ENCODE peak calls at places on chromosomes 4 and X, in five cellular contexts. W, B, P, U and R are unnamed samples.

GRCh38 chr4:89307446-89308160 is at the start of gene GPRIN3:
- DNase-seq in P (peak; percentile 68), U (peak; percentile 80), B (peak; percentile 67), W (peak; percentile 82), R (peak; percentile 69)

GRCh38 chr4:138405439-138405838 is 163.3 kb upstream of the SLC7A11 start:
- DNase-seq in U (no peak), W (no peak), P (no peak), B (no peak), R (no peak)

GRCh38 chr4:73822389-73822788 is 14.1 kb upstream of the CXCL6 start:
- DNase-seq in U (no peak), B (no peak), W (no peak), P (no peak), R (no peak)

GRCh38 chr4:94701606-94702300 is 56.0 kb upstream of the BMPR1B start:
- DNase-seq in P (no peak), U (no peak), W (no peak), B (no peak), R (no peak)

GRCh38 chrX:53282313-53282712 is 929 bp upstream of the IQSEC2 start:
- DNase-seq in U (no peak), B (no peak), W (peak; percentile 68), P (no peak), R (no peak)

GRCh38 chr4:22235798-22236197 is 280.1 kb downstream of the ADGRA3 start:
- DNase-seq in W (no peak), U (no peak), P (no peak), B (no peak), R (no peak)

GRCh38 chr4:7487464-7487863 is 52.7 kb upstream of the PSAPL1 start:
- DNase-seq in P (no peak), W (no peak), U (no peak), B (no peak), R (no peak)

GRCh38 chr4:37631551-37631950 is 54.6 kb downstream of the RELL1 start:
- DNase-seq in U (no peak), W (no peak), B (no peak), P (no peak), R (no peak)

GRCh38 chr4:168601899-168602298 is 105.0 kb downstream of the PALLD start:
- DNase-seq in B (no peak), W (no peak), U (no peak), P (no peak), R (no peak)

GRCh38 chrX:46279214-46279924 is 265.9 kb downstream of the ZNF674 start:
- DNase-seq in P (no peak), W (no peak), B (no peak), U (no peak), R (peak; percentile 33)

GRCh38 chr4:84238247-84239090 is 260.6 kb downstream of the NKX6-1 start:
- DNase-seq in U (no peak), W (no peak), P (no peak), B (no peak), R (no peak)